ENCODE peak calls at places on chromosomes 2 and 18, in six cellular contexts. M is IMR-90, F is astrocyte of the spinal cord, O is GM12864, E is left lung, A is fibroblast of lung. W is an unnamed sample.

GRCh38 chr2:85537600-85538506 is 1.1 kb upstream of the MAT2A start:
- DNase-seq in M (no peak), F (no peak), O (no peak), E (peak; percentile 72), A (peak; percentile 39), W (peak; percentile 36)

GRCh38 chr18:22198163-22198562 is 28.8 kb downstream of the GATA6 start:
- DNase-seq in M (no peak), F (no peak), O (no peak), E (no peak), A (no peak), W (no peak)

GRCh38 chr2:218344090-218344754 is 12.4 kb upstream of the CATIP start:
- DNase-seq in M (no peak), F (no peak), O (no peak), E (no peak), A (no peak), W (no peak)

GRCh38 chr2:149739171-149739879 is 151.8 kb upstream of the MMADHC start:
- DNase-seq in M (peak; percentile 33), F (no peak), O (no peak), E (no peak), A (peak; percentile 50), W (no peak)

GRCh38 chr2:62826141-62826540 is 120.6 kb downstream of the EHBP1 start:
- DNase-seq in M (peak; percentile 65), F (peak; percentile 42), O (no peak), E (no peak), A (peak; percentile 85), W (peak; percentile 69)

GRCh38 chr18:78784861-78785260 is 194.8 kb upstream of the SALL3 start:
- DNase-seq in M (no peak), F (no peak), O (no peak), E (no peak), A (no peak), W (no peak)

GRCh38 chr2:10385501-10385900 is 62.6 kb downstream of the ODC1 start:
- DNase-seq in M (no peak), F (no peak), O (no peak), E (no peak), A (peak; percentile 54), W (peak; percentile 45)

GRCh38 chr18:38940863-38941531 is 1375.4 kb upstream of the CELF4 start:
- DNase-seq in M (peak; percentile 53), F (peak; percentile 78), O (peak; percentile 91), E (no peak), A (peak; percentile 59), W (no peak)

GRCh38 chr2:42806786-42807185 is 14.4 kb upstream of the HAAO start:
- DNase-seq in M (no peak), F (no peak), O (no peak), E (no peak), A (no peak), W (no peak)

GRCh38 chr2:29714333-29714732 is 207.1 kb downstream of the ALK start:
- DNase-seq in M (no peak), F (no peak), O (no peak), E (no peak), A (no peak), W (no peak)
- TF ChIP-seq CTCF in M (no peak), F (no peak), O (no peak), E (no peak), A (no peak), W (no peak)

DNA sequence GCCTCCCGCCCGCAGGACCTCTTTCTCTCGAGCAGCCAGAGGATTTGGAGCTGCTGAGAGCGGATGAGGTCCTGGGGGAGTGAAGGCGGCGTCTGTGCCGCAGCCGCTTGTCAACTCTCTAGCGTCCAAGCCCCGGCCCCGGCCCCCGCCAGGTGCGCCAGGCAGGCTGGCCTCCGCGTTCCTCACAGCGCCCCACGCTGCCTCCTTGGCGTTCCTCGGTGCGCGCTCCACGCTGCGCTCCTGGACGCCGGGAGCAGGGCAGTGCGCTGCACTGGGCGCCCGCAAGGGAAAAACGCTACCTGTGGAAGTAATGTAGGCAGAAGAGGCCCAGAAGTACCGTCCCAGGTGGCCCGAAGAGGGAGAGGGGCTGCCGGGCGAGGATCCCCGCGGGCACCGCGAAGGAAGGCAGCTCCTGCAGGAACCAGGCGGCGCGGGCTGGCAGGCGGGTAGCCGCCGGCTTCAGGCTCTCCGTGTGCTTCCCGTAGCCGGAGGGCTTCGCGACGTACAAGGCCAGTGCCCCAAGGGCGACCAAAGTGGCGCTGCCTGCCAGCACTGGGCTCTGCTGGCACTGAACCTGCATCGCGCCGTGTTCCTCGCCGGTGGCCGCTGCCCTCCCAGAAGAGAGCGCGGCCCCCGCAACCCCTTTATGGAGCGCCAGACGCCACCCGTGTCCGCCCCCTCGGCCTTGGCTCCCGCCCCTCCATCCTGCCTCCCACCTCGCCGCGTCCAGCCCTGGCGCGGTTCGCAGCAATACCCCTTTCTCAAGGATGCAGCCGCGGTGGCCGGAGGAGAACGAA is at the start of gene SRD5A2:
- DNase-seq in M (no peak), F (no peak), O (no peak), E (no peak), A (no peak), W (no peak)
- H3K4me3 ChIP-seq in M (no peak within 1 kb of the TSS), F (no peak within 1 kb of the TSS), O (no peak within 1 kb of the TSS), E (no peak within 1 kb of the TSS), A (no peak within 1 kb of the TSS), W (no peak within 1 kb of the TSS)

GRCh38 chr2:28620371-28620793 is 124.5 kb downstream of the PLB1 start:
- DNase-seq in M (no peak), F (no peak), O (no peak), E (no peak), A (no peak), W (no peak)

GRCh38 chr2:28622101-28622499 is 126.2 kb downstream of the PLB1 start:
- DNase-seq in M (no peak), F (no peak), O (no peak), E (no peak), A (no peak), W (no peak)

GRCh38 chr2:28620801-28621171 is 124.9 kb downstream of the PLB1 start:
- DNase-seq in M (no peak), F (no peak), O (no peak), E (no peak), A (no peak), W (no peak)

GRCh38 chr2:28619213-28620196 is 123.6 kb downstream of the PLB1 start:
- DNase-seq in M (peak; percentile 30), F (peak; percentile 30), O (no peak), E (no peak), A (no peak), W (peak; percentile 83)

GRCh38 chr2:28621172-28622100 is 125.6 kb downstream of the PLB1 start:
- DNase-seq in M (peak; percentile 98), F (peak; percentile 98), O (no peak), E (peak; percentile 84), A (peak; percentile 92), W (peak; percentile 92)
- TF ChIP-seq CTCF in M (peak; percentile 33), F (peak; percentile 55), O (no peak), E (no peak), A (peak; percentile 19), W (peak; percentile 34)

GRCh38 chr2:180905002-180905401 is 75.4 kb upstream of the UBE2E3 start:
- DNase-seq in M (peak; percentile 19), F (peak; percentile 8), O (no peak), E (no peak), A (no peak), W (no peak)
- H3K4me3 ChIP-seq in M (no peak overlapping the region), F (no peak overlapping the region), O (no peak overlapping the region), E (no peak overlapping the region), A (no peak overlapping the region), W (no peak overlapping the region)

DNA sequence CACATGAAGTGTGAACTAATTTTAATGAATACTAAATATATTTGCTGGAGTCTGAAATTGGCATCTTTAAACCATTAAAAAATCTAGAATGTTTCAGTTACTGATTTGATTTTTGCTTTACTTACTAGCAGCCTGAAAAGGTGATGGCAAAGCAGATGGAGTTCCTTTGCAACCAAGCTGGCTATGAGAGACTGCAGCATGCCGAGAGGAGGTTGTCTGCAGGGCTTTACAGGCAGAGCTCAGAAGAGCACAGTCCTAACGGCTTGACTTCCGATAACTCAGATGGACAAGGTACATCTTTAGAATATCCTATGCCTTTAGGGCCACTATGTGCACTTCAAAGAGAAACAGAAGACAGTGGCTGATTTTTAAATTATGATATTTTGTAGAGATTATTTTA is 36.5 kb downstream of the NAB1 start:
- DNase-seq in M (no peak), F (no peak), O (no peak), E (no peak), A (no peak), W (no peak)
- TF ChIP-seq CTCF in M (no peak), F (no peak), O (no peak), E (no peak), A (no peak), W (no peak)

DNA sequence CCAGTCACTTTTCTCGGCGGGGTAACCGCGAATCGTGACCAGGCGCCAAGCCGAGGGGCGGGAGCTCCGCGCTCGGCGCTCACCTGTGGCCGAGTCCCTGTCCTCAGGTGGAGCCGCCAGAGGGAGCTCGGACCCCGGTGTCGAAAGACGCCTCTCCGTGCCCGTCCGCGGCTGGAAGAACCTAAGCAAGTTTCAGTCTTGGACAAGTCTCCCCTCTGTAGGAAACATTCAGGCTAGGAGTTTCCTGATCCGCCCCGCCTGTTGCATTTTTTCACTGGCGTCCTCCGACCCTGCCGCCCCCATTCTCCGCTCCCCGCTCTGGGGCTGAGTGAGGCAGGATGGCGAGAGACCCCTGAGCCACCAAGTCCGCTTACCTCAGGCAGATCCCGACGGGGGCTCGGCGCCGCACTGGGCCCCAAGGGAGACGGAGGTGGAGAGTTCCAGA is 511 bp downstream of the DSEL start:
- DNase-seq in M (peak; percentile 85), F (peak; percentile 90), O (peak; percentile 0), E (peak; percentile 87), A (peak; percentile 82), W (peak; percentile 83)
- H3K4me3 ChIP-seq in M (peak overlapping the region; percentile 96), F (peak overlapping the region; percentile 60), O (peak overlapping the region; percentile 50), E (peak overlapping the region; percentile 73), A (peak overlapping the region; percentile 94), W (peak overlapping the region; percentile 87)

W was measured in AG10803.